ENCODE peak calls at places on chromosomes 1 and 21, in four cellular contexts. One of them, this sample, is unnamed.

GRCh38 chr1:93559045-93559444 is 111.1 kb downstream of the FNBP1L start:
- ATAC-seq in naive thymus-derived CD8-positive, alpha-beta T cell: no peak
- ATAC-seq in activated CD8-positive, alpha-beta memory T cell treated with anti-CD3 and anti-CD28 coated beads, Interleukin-2, amount 10 ng/mL, durations not matched to agents 7 days and 5 days: no peak
- ATAC-seq in gastrocnemius medialis: no peak
- ATAC-seq in this sample: no peak

GRCh38 chr1:48214820-48215219 is 7.7 kb upstream of the SLC5A9 start:
- ATAC-seq in activated CD8-positive, alpha-beta memory T cell treated with anti-CD3 and anti-CD28 coated beads, Interleukin-2, amount 10 ng/mL, durations not matched to agents 7 days and 5 days: no peak
- ATAC-seq in gastrocnemius medialis: peak; percentile 36
- ATAC-seq in naive thymus-derived CD8-positive, alpha-beta T cell: no peak
- ATAC-seq in this sample: peak; percentile 57

GRCh38 chr1:227901906-227902640 is 45.7 kb downstream of the WNT9A start:
- ATAC-seq in naive thymus-derived CD8-positive, alpha-beta T cell: no peak
- ATAC-seq in gastrocnemius medialis: no peak
- ATAC-seq in activated CD8-positive, alpha-beta memory T cell treated with anti-CD3 and anti-CD28 coated beads, Interleukin-2, amount 10 ng/mL, durations not matched to agents 7 days and 5 days: no peak
- ATAC-seq in this sample: no peak

GRCh38 chr1:228415853-228416216 is 826 bp downstream of the TRIM17 start:
- ATAC-seq in gastrocnemius medialis: no peak
- ATAC-seq in naive thymus-derived CD8-positive, alpha-beta T cell: peak; percentile 56
- ATAC-seq in activated CD8-positive, alpha-beta memory T cell treated with anti-CD3 and anti-CD28 coated beads, Interleukin-2, amount 10 ng/mL, durations not matched to agents 7 days and 5 days: no peak
- ATAC-seq in this sample: no peak

GRCh38 chr1:206651958-206652890 is 16.9 kb downstream of the DYRK3 start:
- ATAC-seq in naive thymus-derived CD8-positive, alpha-beta T cell: no peak
- ATAC-seq in activated CD8-positive, alpha-beta memory T cell treated with anti-CD3 and anti-CD28 coated beads, Interleukin-2, amount 10 ng/mL, durations not matched to agents 7 days and 5 days: no peak
- ATAC-seq in gastrocnemius medialis: no peak
- ATAC-seq in this sample: no peak

GRCh38 chr1:20250346-20250989 is 40.2 kb upstream of the VWA5B1 start:
- ATAC-seq in naive thymus-derived CD8-positive, alpha-beta T cell: no peak
- ATAC-seq in gastrocnemius medialis: no peak
- ATAC-seq in activated CD8-positive, alpha-beta memory T cell treated with anti-CD3 and anti-CD28 coated beads, Interleukin-2, amount 10 ng/mL, durations not matched to agents 7 days and 5 days: peak; percentile 90
- ATAC-seq in this sample: peak; percentile 58

GRCh38 chr21:31732891-31733520 is 1.1 kb upstream of the SCAF4 start:
- ATAC-seq in naive thymus-derived CD8-positive, alpha-beta T cell: peak; percentile 1
- ATAC-seq in activated CD8-positive, alpha-beta memory T cell treated with anti-CD3 and anti-CD28 coated beads, Interleukin-2, amount 10 ng/mL, durations not matched to agents 7 days and 5 days: no peak
- ATAC-seq in gastrocnemius medialis: no peak
- ATAC-seq in this sample: no peak

GRCh38 chr1:222643603-222643936 is 25.7 kb downstream of the MIA3 start:
- ATAC-seq in activated CD8-positive, alpha-beta memory T cell treated with anti-CD3 and anti-CD28 coated beads, Interleukin-2, amount 10 ng/mL, durations not matched to agents 7 days and 5 days: no peak
- ATAC-seq in gastrocnemius medialis: peak; percentile 54
- ATAC-seq in naive thymus-derived CD8-positive, alpha-beta T cell: peak; percentile 47
- ATAC-seq in this sample: no peak

GRCh38 chr1:117671781-117672501 is 66.1 kb downstream of the TENT5C start:
- ATAC-seq in naive thymus-derived CD8-positive, alpha-beta T cell: no peak
- ATAC-seq in activated CD8-positive, alpha-beta memory T cell treated with anti-CD3 and anti-CD28 coated beads, Interleukin-2, amount 10 ng/mL, durations not matched to agents 7 days and 5 days: no peak
- ATAC-seq in gastrocnemius medialis: no peak
- ATAC-seq in this sample: peak; percentile 71

GRCh38 chr1:48285525-48285924 is 63.0 kb downstream of the SLC5A9 start:
- ATAC-seq in activated CD8-positive, alpha-beta memory T cell treated with anti-CD3 and anti-CD28 coated beads, Interleukin-2, amount 10 ng/mL, durations not matched to agents 7 days and 5 days: no peak
- ATAC-seq in naive thymus-derived CD8-positive, alpha-beta T cell: no peak
- ATAC-seq in gastrocnemius medialis: no peak
- ATAC-seq in this sample: no peak

GRCh38 chr1:30727796-30728195 is 4.4 kb upstream of the MATN1 start:
- ATAC-seq in activated CD8-positive, alpha-beta memory T cell treated with anti-CD3 and anti-CD28 coated beads, Interleukin-2, amount 10 ng/mL, durations not matched to agents 7 days and 5 days: no peak
- ATAC-seq in gastrocnemius medialis: no peak
- ATAC-seq in naive thymus-derived CD8-positive, alpha-beta T cell: no peak
- ATAC-seq in this sample: no peak

GRCh38 chr1:170240409-170240808 is 94.7 kb downstream of the NTMT2 start:
- ATAC-seq in activated CD8-positive, alpha-beta memory T cell treated with anti-CD3 and anti-CD28 coated beads, Interleukin-2, amount 10 ng/mL, durations not matched to agents 7 days and 5 days: no peak
- ATAC-seq in gastrocnemius medialis: no peak
- ATAC-seq in naive thymus-derived CD8-positive, alpha-beta T cell: no peak
- ATAC-seq in this sample: no peak

GRCh38 chr1:99771522-99771921 is 5.1 kb upstream of the FRRS1 start:
- ATAC-seq in gastrocnemius medialis: no peak
- ATAC-seq in activated CD8-positive, alpha-beta memory T cell treated with anti-CD3 and anti-CD28 coated beads, Interleukin-2, amount 10 ng/mL, durations not matched to agents 7 days and 5 days: no peak
- ATAC-seq in naive thymus-derived CD8-positive, alpha-beta T cell: no peak
- ATAC-seq in this sample: no peak

GRCh38 chr1:38025664-38026063 is 13.1 kb downstream of the UTP11 start:
- ATAC-seq in naive thymus-derived CD8-positive, alpha-beta T cell: no peak
- ATAC-seq in gastrocnemius medialis: peak; percentile 31
- ATAC-seq in activated CD8-positive, alpha-beta memory T cell treated with anti-CD3 and anti-CD28 coated beads, Interleukin-2, amount 10 ng/mL, durations not matched to agents 7 days and 5 days: no peak
- ATAC-seq in this sample: no peak

GRCh38 chr1:179217943-179218507 is 11.5 kb downstream of the ABL2 start:
- ATAC-seq in gastrocnemius medialis: no peak
- ATAC-seq in activated CD8-positive, alpha-beta memory T cell treated with anti-CD3 and anti-CD28 coated beads, Interleukin-2, amount 10 ng/mL, durations not matched to agents 7 days and 5 days: no peak
- ATAC-seq in naive thymus-derived CD8-positive, alpha-beta T cell: no peak
- ATAC-seq in this sample: peak; percentile 68

GRCh38 chr1:163090321-163090945 is 21.3 kb downstream of the RGS4 start:
- ATAC-seq in naive thymus-derived CD8-positive, alpha-beta T cell: no peak
- ATAC-seq in activated CD8-positive, alpha-beta memory T cell treated with anti-CD3 and anti-CD28 coated beads, Interleukin-2, amount 10 ng/mL, durations not matched to agents 7 days and 5 days: no peak
- ATAC-seq in gastrocnemius medialis: no peak
- ATAC-seq in this sample: no peak

GRCh38 chr1:157893681-157894080 is 52.1 kb upstream of the CD5L start:
- ATAC-seq in activated CD8-positive, alpha-beta memory T cell treated with anti-CD3 and anti-CD28 coated beads, Interleukin-2, amount 10 ng/mL, durations not matched to agents 7 days and 5 days: no peak
- ATAC-seq in naive thymus-derived CD8-positive, alpha-beta T cell: no peak
- ATAC-seq in gastrocnemius medialis: no peak
- ATAC-seq in this sample: no peak

GRCh38 chr1:105632342-105633196 is 1423.9 kb upstream of the PRMT6 start:
- ATAC-seq in naive thymus-derived CD8-positive, alpha-beta T cell: no peak
- ATAC-seq in activated CD8-positive, alpha-beta memory T cell treated with anti-CD3 and anti-CD28 coated beads, Interleukin-2, amount 10 ng/mL, durations not matched to agents 7 days and 5 days: no peak
- ATAC-seq in gastrocnemius medialis: no peak
- ATAC-seq in this sample: no peak

GRCh38 chr1:68174173-68175113 is 57.9 kb downstream of the WLS start:
- ATAC-seq in naive thymus-derived CD8-positive, alpha-beta T cell: no peak
- ATAC-seq in activated CD8-positive, alpha-beta memory T cell treated with anti-CD3 and anti-CD28 coated beads, Interleukin-2, amount 10 ng/mL, durations not matched to agents 7 days and 5 days: no peak
- ATAC-seq in gastrocnemius medialis: peak; percentile 76
- ATAC-seq in this sample: peak; percentile 85

GRCh38 chr1:198764748-198765147 is 125.9 kb downstream of the PTPRC start:
- ATAC-seq in naive thymus-derived CD8-positive, alpha-beta T cell: no peak
- ATAC-seq in activated CD8-positive, alpha-beta memory T cell treated with anti-CD3 and anti-CD28 coated beads, Interleukin-2, amount 10 ng/mL, durations not matched to agents 7 days and 5 days: no peak
- ATAC-seq in gastrocnemius medialis: no peak
- ATAC-seq in this sample: no peak

GRCh38 chr1:57026942-57027341 is 61.1 kb upstream of the C8B start:
- ATAC-seq in naive thymus-derived CD8-positive, alpha-beta T cell: no peak
- ATAC-seq in gastrocnemius medialis: peak; percentile 62
- ATAC-seq in activated CD8-positive, alpha-beta memory T cell treated with anti-CD3 and anti-CD28 coated beads, Interleukin-2, amount 10 ng/mL, durations not matched to agents 7 days and 5 days: no peak
- ATAC-seq in this sample: no peak

GRCh38 chr1:225548140-225548857 is 104.6 kb downstream of the ENAH start:
- ATAC-seq in gastrocnemius medialis: no peak
- ATAC-seq in activated CD8-positive, alpha-beta memory T cell treated with anti-CD3 and anti-CD28 coated beads, Interleukin-2, amount 10 ng/mL, durations not matched to agents 7 days and 5 days: no peak
- ATAC-seq in naive thymus-derived CD8-positive, alpha-beta T cell: no peak
- ATAC-seq in this sample: no peak

GRCh38 chr1:93033785-93034184 is 45.3 kb upstream of the MTF2 start:
- ATAC-seq in gastrocnemius medialis: no peak
- ATAC-seq in naive thymus-derived CD8-positive, alpha-beta T cell: no peak
- ATAC-seq in activated CD8-positive, alpha-beta memory T cell treated with anti-CD3 and anti-CD28 coated beads, Interleukin-2, amount 10 ng/mL, durations not matched to agents 7 days and 5 days: peak; percentile 69
- ATAC-seq in this sample: no peak

GRCh38 chr21:32472890-32473765 is 60.6 kb downstream of the EVA1C start:
- ATAC-seq in gastrocnemius medialis: no peak
- ATAC-seq in activated CD8-positive, alpha-beta memory T cell treated with anti-CD3 and anti-CD28 coated beads, Interleukin-2, amount 10 ng/mL, durations not matched to agents 7 days and 5 days: no peak
- ATAC-seq in naive thymus-derived CD8-positive, alpha-beta T cell: no peak
- ATAC-seq in this sample: no peak

GRCh38 chr1:66354311-66354922 is 179.5 kb upstream of the SGIP1 start:
- ATAC-seq in naive thymus-derived CD8-positive, alpha-beta T cell: no peak
- ATAC-seq in activated CD8-positive, alpha-beta memory T cell treated with anti-CD3 and anti-CD28 coated beads, Interleukin-2, amount 10 ng/mL, durations not matched to agents 7 days and 5 days: no peak
- ATAC-seq in gastrocnemius medialis: no peak
- ATAC-seq in this sample: no peak

GRCh38 chr21:35370671-35371070 is 321.6 kb upstream of the RUNX1 start:
- ATAC-seq in gastrocnemius medialis: no peak
- ATAC-seq in naive thymus-derived CD8-positive, alpha-beta T cell: no peak
- ATAC-seq in activated CD8-positive, alpha-beta memory T cell treated with anti-CD3 and anti-CD28 coated beads, Interleukin-2, amount 10 ng/mL, durations not matched to agents 7 days and 5 days: no peak
- ATAC-seq in this sample: no peak